ENCODE peak calls at places on chromosomes 1 and 21, in five cellular contexts. F is GM23338, Q is GM23248, P is neural progenitor cell, J is MM.1S. Z is an unnamed sample.
A peak's percentile ranks its signal among the peaks of the same experiment; 100 is the strongest.

GRCh38 chr1:51924455-51924854 is 45.9 kb upstream of the NRDC start:
- DNase-seq in F (no peak), Q (peak; percentile 86), P (no peak), J (no peak), Z (peak; percentile 10)

GRCh38 chr1:97174039-97174704 is 452.6 kb downstream of the PTBP2 start:
- DNase-seq in F (no peak), Q (peak; percentile 10), P (no peak), J (no peak), Z (peak; percentile 45)

GRCh38 chr1:55353709-55354620 is 138.8 kb upstream of the USP24 start:
- DNase-seq in F (no peak), Q (peak; percentile 27), P (no peak), J (no peak), Z (no peak)

GRCh38 chr1:199265319-199265718 is 626.5 kb downstream of the PTPRC start:
- DNase-seq in F (no peak), Q (peak; percentile 18), P (no peak), J (no peak), Z (no peak)

GRCh38 chr1:232872738-232873137 is 67.5 kb downstream of the MAP10 start:
- DNase-seq in F (no peak), Q (no peak), P (no peak), J (no peak), Z (no peak)

GRCh38 chr1:37794372-37795339 is 1.0 kb downstream of the MANEAL start:
- DNase-seq in F (peak; percentile 53), Q (no peak), P (peak; percentile 19), J (peak; percentile 31), Z (no peak)

GRCh38 chr1:58575831-58576726 is 973 bp downstream of the TACSTD2 start:
- DNase-seq in F (peak; percentile 66), Q (peak; percentile 50), P (no peak), J (no peak), Z (peak; percentile 65)

GRCh38 chr1:180278193-180278556 is 48.1 kb downstream of the LHX4 start:
- DNase-seq in F (no peak), Q (no peak), P (no peak), J (no peak), Z (no peak)

GRCh38 chr1:83960669-83961277 is 38.2 kb downstream of the TTLL7 start:
- DNase-seq in F (no peak), Q (peak; percentile 10), P (no peak), J (no peak), Z (no peak)

GRCh38 chr1:231828182-231828920 is 201.8 kb downstream of the DISC1 start:
- DNase-seq in F (no peak), Q (peak; percentile 95), P (no peak), J (no peak), Z (peak; percentile 99)

GRCh38 chr1:2547210-2548067 is 8.7 kb upstream of the TNFRSF14 start:
- DNase-seq in F (no peak), Q (peak; percentile 32), P (peak; percentile 49), J (peak; percentile 15), Z (peak; percentile 32)

GRCh38 chr1:19185976-19186375 is 24.1 kb downstream of the UBR4 start:
- DNase-seq in F (no peak), Q (no peak), P (no peak), J (no peak), Z (no peak)

GRCh38 chr1:25006770-25007169 is 76.7 kb upstream of the RUNX3 start:
- DNase-seq in F (no peak), Q (no peak), P (no peak), J (no peak), Z (no peak)

GRCh38 chr1:19485362-19486187 is at the start of gene CAPZB:
- DNase-seq in F (peak; percentile 90), Q (peak; percentile 97), P (peak; percentile 97), J (peak; percentile 91), Z (peak; percentile 93)

GRCh38 chr1:227789881-227790400 is 25.5 kb upstream of the PRSS38 start:
- DNase-seq in F (no peak), Q (no peak), P (no peak), J (no peak), Z (no peak)

GRCh38 chr1:199759268-199759724 is 268.2 kb upstream of the NR5A2 start:
- DNase-seq in F (no peak), Q (peak; percentile 29), P (no peak), J (no peak), Z (peak; percentile 100)

GRCh38 chr1:46517010-46517600 is 27.5 kb downstream of the DMBX1 start:
- DNase-seq in F (peak; percentile 91), Q (no peak), P (peak; percentile 82), J (peak; percentile 61), Z (peak; percentile 91)

DNA sequence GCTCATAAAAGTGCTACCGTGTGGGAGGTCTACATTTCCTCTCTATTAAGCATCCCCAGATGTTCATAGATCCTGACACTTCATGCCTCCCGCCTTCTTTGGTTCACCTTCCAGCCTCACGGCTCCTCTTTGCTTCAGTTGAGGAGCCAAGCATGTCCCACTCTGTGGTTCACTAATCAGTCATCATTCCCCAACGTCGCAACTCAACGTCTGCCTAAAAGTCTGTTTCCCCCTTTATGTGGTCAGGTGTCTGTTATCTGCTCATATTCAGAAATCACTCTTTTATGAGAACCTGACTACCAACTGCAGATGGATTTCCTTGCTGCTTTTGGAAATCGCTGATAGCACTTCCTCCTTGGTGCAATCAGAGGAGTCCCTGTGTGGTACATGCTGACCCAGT is 94.1 kb upstream of the VANGL1 start:
- DNase-seq in F (no peak), Q (no peak), P (no peak), J (no peak), Z (no peak)
- H3F3A ChIP-seq in F (no peaks in the 10 kb centered on the region), Q (peaks cover 21% of the 10 kb centered on the region), P (no peaks in the 10 kb centered on the region), J (no peaks in the 10 kb centered on the region), Z (peaks cover 9% of the 10 kb centered on the region)

DNA sequence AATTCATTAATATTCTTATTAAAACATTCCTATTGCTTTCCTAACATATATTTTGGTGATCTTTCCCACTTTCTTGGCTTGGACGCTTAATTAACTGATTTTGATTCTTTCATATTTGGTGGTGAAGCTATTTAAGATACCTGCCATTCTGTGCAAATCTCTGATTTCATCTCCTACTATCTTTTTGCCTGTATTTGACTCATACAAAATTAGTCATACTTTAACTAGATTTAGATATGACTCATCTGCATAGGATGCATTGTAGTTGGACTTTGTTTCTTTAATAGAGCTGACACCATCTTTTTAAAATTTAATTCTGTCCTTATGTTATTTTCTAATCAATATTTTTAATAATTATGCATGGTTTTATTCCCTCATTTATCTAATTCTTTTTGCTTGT is 93.8 kb upstream of the PLPPR4 start:
- DNase-seq in F (no peak), Q (peak; percentile 63), P (no peak), J (no peak), Z (peak; percentile 84)
- H3F3A ChIP-seq in F (no peaks in the 10 kb centered on the region), Q (no peaks in the 10 kb centered on the region), P (no peaks in the 10 kb centered on the region), J (no peaks in the 10 kb centered on the region), Z (no peaks in the 10 kb centered on the region)

GRCh38 chr1:206715552-206716518 is 31.1 kb downstream of the MAPKAPK2 start:
- DNase-seq in F (no peak), Q (no peak), P (no peak), J (no peak), Z (no peak)
- H3F3A ChIP-seq in F (no peaks in the 10 kb centered on the region), Q (peaks cover 44% of the 10 kb centered on the region), P (no peaks in the 10 kb centered on the region), J (peaks cover 39% of the 10 kb centered on the region), Z (peaks cover 14% of the 10 kb centered on the region)

DNA sequence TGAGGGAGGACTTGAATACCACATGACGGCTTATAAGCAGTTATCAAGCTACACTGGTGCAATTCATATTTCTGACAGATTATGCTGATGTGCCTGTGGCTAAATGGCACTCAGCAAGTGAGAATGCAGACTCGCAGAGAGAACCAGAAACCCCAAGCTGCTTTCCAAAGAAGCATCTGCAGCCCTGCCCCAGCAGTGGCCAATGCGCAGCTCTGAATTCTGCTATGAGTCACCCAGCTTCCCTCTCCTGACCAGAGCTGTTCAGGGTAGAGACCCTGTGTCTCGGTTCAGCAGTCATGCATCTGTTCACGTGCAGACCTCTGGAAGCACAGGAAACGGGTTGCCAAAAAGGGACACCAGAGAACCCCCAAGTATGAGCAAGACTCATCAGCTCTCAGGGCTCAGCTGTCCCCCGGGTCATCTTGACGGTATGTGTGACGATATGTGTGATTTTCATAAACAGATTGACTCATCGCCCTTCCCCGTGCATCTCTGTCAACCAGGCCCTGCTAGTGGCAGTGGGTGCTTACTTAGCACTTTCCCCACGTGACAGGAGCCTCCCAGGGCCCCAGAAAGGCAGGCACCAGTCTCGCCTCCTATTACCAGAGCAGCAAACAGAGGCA is 76.3 kb downstream of the ITPKB start:
- DNase-seq in F (no peak), Q (peak; percentile 97), P (no peak), J (peak; percentile 98), Z (peak; percentile 90)
- H3F3A ChIP-seq in F (no peaks in the 10 kb centered on the region), Q (peaks cover 28% of the 10 kb centered on the region), P (no peaks in the 10 kb centered on the region), J (peaks cover 51% of the 10 kb centered on the region), Z (no peaks in the 10 kb centered on the region)

GRCh38 chr1:94236630-94237290 is 624 bp downstream of the ARHGAP29 start:
- DNase-seq in F (peak; percentile 69), Q (peak; percentile 71), P (peak; percentile 70), J (peak; percentile 24), Z (peak; percentile 43)
- H3F3A ChIP-seq in F (no peaks in the 10 kb centered on the region), Q (peaks cover 73% of the 10 kb centered on the region), P (peaks cover 10% of the 10 kb centered on the region), J (no peaks in the 10 kb centered on the region), Z (peaks cover 5% of the 10 kb centered on the region)

GRCh38 chr1:40898434-40898900 is 36.3 kb upstream of the CITED4 start:
- DNase-seq in F (no peak), Q (peak; percentile 18), P (no peak), J (no peak), Z (peak; percentile 54)

GRCh38 chr1:40899230-40899870 is 37.2 kb upstream of the CITED4 start:
- DNase-seq in F (peak; percentile 72), Q (no peak), P (no peak), J (no peak), Z (peak; percentile 94)

GRCh38 chr1:40903106-40903505 is 40.9 kb upstream of the CITED4 start:
- DNase-seq in F (no peak), Q (no peak), P (no peak), J (no peak), Z (no peak)

GRCh38 chr1:40902634-40902897 is 40.4 kb upstream of the CITED4 start:
- DNase-seq in F (no peak), Q (no peak), P (no peak), J (no peak), Z (no peak)

GRCh38 chr1:40901886-40902633 is 39.9 kb upstream of the CITED4 start:
- DNase-seq in F (no peak), Q (peak; percentile 85), P (no peak), J (no peak), Z (peak; percentile 91)
- H3F3A ChIP-seq in F (no peaks in the 10 kb centered on the region), Q (peaks cover 6% of the 10 kb centered on the region), P (no peaks in the 10 kb centered on the region), J (no peaks in the 10 kb centered on the region), Z (peaks cover 5% of the 10 kb centered on the region)

GRCh38 chr21:26433386-26433785 is 139.7 kb downstream of the CYYR1 start:
- DNase-seq in F (no peak), Q (peak; percentile 68), P (no peak), J (no peak), Z (no peak)

GRCh38 chr21:26441081-26441610 is 131.9 kb downstream of the CYYR1 start:
- DNase-seq in F (no peak), Q (no peak), P (no peak), J (no peak), Z (no peak)

GRCh38 chr21:26432410-26432809 is 140.7 kb downstream of the CYYR1 start:
- DNase-seq in F (no peak), Q (no peak), P (no peak), J (peak; percentile 88), Z (no peak)

GRCh38 chr21:26438976-26439375 is 134.1 kb downstream of the CYYR1 start:
- DNase-seq in F (no peak), Q (no peak), P (no peak), J (no peak), Z (no peak)

GRCh38 chr21:26437326-26438009 is 135.6 kb downstream of the CYYR1 start:
- DNase-seq in F (peak; percentile 24), Q (peak; percentile 51), P (no peak), J (no peak), Z (no peak)
- H3F3A ChIP-seq in F (no peaks in the 10 kb centered on the region), Q (no peaks in the 10 kb centered on the region), P (no peaks in the 10 kb centered on the region), J (no peaks in the 10 kb centered on the region), Z (no peaks in the 10 kb centered on the region)